ENCODE peak calls at places on chromosomes 4 and X, in six cellular contexts. L is tibial artery, K is keratinocyte, M is PC-3, B is transverse colon, O is mammary epithelial cell. Z is an unnamed sample. For H3K36me3 and H3K27me3, the result is how much of the 10 kb centered on the place peaks cover.

GRCh38 chr4:27006646-27007045 is 146.0 kb downstream of the STIM2 start:
- DNase-seq in L (no peak), K (no peak), M (no peak), B (no peak), O (no peak), Z (peak)

GRCh38 chr4:41363384-41363981 is 106.8 kb downstream of the UCHL1 start:
- DNase-seq in L (peak), K (no peak), M (peak), B (no peak), O (no peak), Z (no peak)

GRCh38 chr4:99946346-99947189 is at the start of gene DNAJB14:
- DNase-seq in L (peak), K (no peak), M (peak), B (peak), O (peak), Z (peak)

GRCh38 chr4:75715105-75715799 is 9.1 kb upstream of the USO1 start:
- DNase-seq in L (no peak), K (no peak), M (no peak), B (no peak), O (no peak), Z (no peak)

GRCh38 chr4:62484357-62484756 is 1284.2 kb downstream of the ADGRL3 start:
- DNase-seq in L (no peak), K (no peak), M (no peak), B (peak), O (no peak), Z (no peak)

GRCh38 chr4:140266958-140267568 is 106.4 kb upstream of the SCOC start:
- DNase-seq in L (no peak), K (no peak), M (peak), B (no peak), O (no peak), Z (no peak)

GRCh38 chr4:139223682-139224317 is 46.8 kb upstream of the ELF2 start:
- DNase-seq in L (peak), K (peak), M (peak), B (no peak), O (peak), Z (no peak)

GRCh38 chrX:87636533-87636932 is 118.9 kb downstream of the KLHL4 start:
- DNase-seq in L (no peak), K (no peak), M (no peak), B (no peak), O (no peak), Z (no peak)

GRCh38 chr4:149265645-149266044 is 550.0 kb downstream of the IQCM start:
- DNase-seq in L (no peak), K (no peak), M (no peak), B (no peak), O (no peak), Z (no peak)
- H3K4me3 ChIP-seq in L (no peak), K (no peak), M (no peak), B (no peak), O (no peak), Z (no peak)

DNA sequence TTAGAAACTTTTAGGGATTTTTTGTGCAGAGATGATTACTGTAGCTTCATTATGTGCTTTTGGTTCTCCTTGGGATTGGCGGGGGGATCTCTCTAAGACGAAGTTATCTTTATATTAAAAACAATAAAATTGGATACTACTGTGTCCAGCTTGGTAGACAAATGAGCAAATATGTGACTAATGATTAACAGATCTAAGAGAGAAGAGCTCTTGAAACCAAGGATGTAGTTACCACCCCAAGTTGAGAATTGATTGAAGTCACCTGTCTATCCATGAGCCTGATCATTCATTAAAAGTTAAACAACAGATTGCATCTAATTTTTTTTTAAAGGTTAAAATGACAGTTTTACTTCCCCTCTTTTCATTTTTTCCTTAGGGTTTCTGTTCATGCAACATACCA is 8.7 kb downstream of the PAICS start:
- DNase-seq in L (no peak), K (no peak), M (no peak), B (no peak), O (no peak), Z (no peak)
- H3K36me3 ChIP-seq in L (under half), K (under half), M (half or more), B (under half), O (half or more), Z (under half)

GRCh38 chrX:151816914-151817313 is 82.4 kb downstream of the CNGA2 start:
- DNase-seq in L (no peak), K (no peak), M (no peak), B (no peak), O (no peak), Z (no peak)

GRCh38 chrX:151818828-151819227 is 84.3 kb downstream of the CNGA2 start:
- DNase-seq in L (no peak), K (no peak), M (no peak), B (no peak), O (no peak), Z (no peak)

GRCh38 chrX:151815461-151815860 is 80.9 kb downstream of the CNGA2 start:
- DNase-seq in L (no peak), K (no peak), M (no peak), B (no peak), O (no peak), Z (no peak)

GRCh38 chrX:151814767-151815166 is 80.2 kb downstream of the CNGA2 start:
- DNase-seq in L (no peak), K (no peak), M (no peak), B (no peak), O (no peak), Z (no peak)
- H3K27me3 ChIP-seq in L (under half), K (under half), M (under half), B (under half), O (under half), Z (under half)

GRCh38 chrX:48538641-48539344 is 721 bp upstream of the TBC1D25 start:
- DNase-seq in L (no peak), K (no peak), M (no peak), B (no peak), O (no peak), Z (no peak)
- H3K4me3 ChIP-seq in L (peak), K (no peak), M (peak), B (peak), O (peak), Z (no peak)

GRCh38 chrX:47176101-47176740 is 17.4 kb upstream of the UBA1 start:
- DNase-seq in L (no peak), K (no peak), M (no peak), B (no peak), O (no peak), Z (no peak)
- H3K36me3 ChIP-seq in L (half or more), K (under half), M (under half), B (under half), O (under half), Z (under half)

DNA sequence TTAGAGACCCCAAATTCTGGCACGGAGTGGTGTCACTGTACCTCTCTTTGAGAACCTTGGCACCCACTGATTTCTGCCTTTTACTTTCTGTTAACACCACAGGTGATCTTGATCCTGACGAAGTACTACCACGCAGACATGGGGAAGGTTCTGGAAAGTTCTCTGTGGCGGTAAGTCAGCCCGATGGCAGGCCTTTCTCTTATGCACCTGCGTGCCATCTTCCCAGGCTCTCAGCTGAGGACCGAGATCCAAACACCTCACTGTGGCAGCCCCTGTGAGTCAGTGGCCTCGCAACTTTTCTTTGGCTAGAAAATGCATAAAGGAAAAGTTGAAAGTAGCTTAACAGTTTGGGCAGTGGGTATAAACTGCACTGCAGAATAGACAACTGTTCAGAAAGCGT is 38.5 kb downstream of the PSAPL1 start:
- DNase-seq in L (no peak), K (no peak), M (no peak), B (no peak), O (no peak), Z (no peak)
- H3K27me3 ChIP-seq in L (under half), K (under half), M (under half), B (under half), O (under half), Z (under half)